ENCODE peak calls at places on chromosomes 16 and 17, in five cellular contexts. C is OCI-LY7, M is neural progenitor cell, H is PC-3, U is SK-N-SH. G is an unnamed sample.
A peak's percentile ranks its signal among the peaks of the same experiment; 100 is the strongest.

GRCh38 chr17:37458805-37459204 is 30.9 kb upstream of the DUSP14 start:
- DNase-seq in C (no peak), M (no peak), H (peak; percentile 70), U (no peak), G (peak; percentile 83)

GRCh38 chr17:34423978-34424813 is 61.2 kb upstream of the CCL1 start:
- DNase-seq in C (no peak), M (no peak), H (no peak), U (no peak), G (no peak)

GRCh38 chr17:28700830-28701492 is 10.7 kb downstream of the PROCA1 start:
- DNase-seq in C (no peak), M (no peak), H (no peak), U (no peak), G (no peak)

GRCh38 chr17:57902800-57903759 is 52.1 kb downstream of the CUEDC1 start:
- DNase-seq in C (peak; percentile 91), M (no peak), H (peak; percentile 98), U (no peak), G (peak; percentile 93)

GRCh38 chr17:55487727-55488436 is 23.4 kb downstream of the SMIM36 start:
- DNase-seq in C (no peak), M (no peak), H (peak; percentile 44), U (no peak), G (peak; percentile 5)

GRCh38 chr17:75430159-75430748 is 24.8 kb upstream of the GRB2 start:
- DNase-seq in C (no peak), M (peak; percentile 87), H (peak; percentile 19), U (no peak), G (no peak)

GRCh38 chr17:75474736-75475135 is 18.3 kb downstream of the TMEM94 start:
- DNase-seq in C (no peak), M (no peak), H (no peak), U (no peak), G (no peak)

GRCh38 chr16:19486744-19487325 is 35.1 kb downstream of the GDE1 start:
- DNase-seq in C (no peak), M (no peak), H (no peak), U (no peak), G (no peak)

GRCh38 chr16:5056347-5056746 is 9.4 kb downstream of the C16orf89 start:
- DNase-seq in C (peak; percentile 45), M (peak; percentile 80), H (peak; percentile 18), U (peak; percentile 71), G (peak; percentile 46)

GRCh38 chr16:84585886-84586285 is 32.0 kb downstream of the COTL1 start:
- DNase-seq in C (peak; percentile 80), M (peak; percentile 88), H (no peak), U (peak; percentile 50), G (no peak)

GRCh38 chr17:7850970-7851437 is 3.9 kb upstream of the TMEM88 start:
- DNase-seq in C (no peak), M (no peak), H (no peak), U (no peak), G (no peak)

GRCh38 chr17:3603119-3603869 is 5.9 kb downstream of the TRPV1 start:
- DNase-seq in C (no peak), M (no peak), H (peak; percentile 91), U (no peak), G (peak; percentile 92)

GRCh38 chr17:7041607-7042506 is 2.0 kb downstream of the SLC16A11 start:
- DNase-seq in C (no peak), M (peak; percentile 45), H (no peak), U (peak; percentile 69), G (no peak)

GRCh38 chr16:85444879-85445778 is 168.0 kb upstream of the GSE1 start:
- DNase-seq in C (peak; percentile 80), M (peak; percentile 42), H (no peak), U (peak; percentile 87), G (no peak)

GRCh38 chr17:63911657-63912100 is 621 bp upstream of the CSHL1 start:
- DNase-seq in C (peak; percentile 62), M (peak; percentile 59), H (peak; percentile 71), U (peak; percentile 88), G (peak; percentile 52)

GRCh38 chr16:28494141-28494851 is at the start of gene APOBR:
- DNase-seq in C (peak; percentile 88), M (no peak), H (no peak), U (no peak), G (no peak)

GRCh38 chr17:47694818-47695663 is 1.1 kb downstream of the TBKBP1 start:
- DNase-seq in C (peak; percentile 59), M (peak; percentile 45), H (peak; percentile 50), U (peak; percentile 84), G (peak; percentile 88)

GRCh38 chr16:53779186-53779585 is 75.2 kb downstream of the FTO start:
- DNase-seq in C (no peak), M (no peak), H (no peak), U (no peak), G (no peak)

GRCh38 chr17:19346351-19347255 is 15.9 kb downstream of the B9D1 start:
- DNase-seq in C (peak; percentile 68), M (no peak), H (peak; percentile 82), U (no peak), G (peak; percentile 95)

GRCh38 chr16:88071908-88072307 is 120.7 kb downstream of the BANP start:
- DNase-seq in C (no peak), M (no peak), H (no peak), U (no peak), G (no peak)

GRCh38 chr16:79651363-79651762 is 50.8 kb upstream of the MAF start:
- DNase-seq in C (no peak), M (no peak), H (no peak), U (no peak), G (peak; percentile 7)

GRCh38 chr17:3039748-3040147 is 23.7 kb downstream of the OR1D5 start:
- DNase-seq in C (no peak), M (no peak), H (no peak), U (no peak), G (no peak)

GRCh38 chr17:81094744-81095607 is 60.0 kb downstream of the BAIAP2 start:
- DNase-seq in C (peak; percentile 38), M (peak; percentile 88), H (peak; percentile 99), U (peak; percentile 84), G (peak; percentile 100)

GRCh38 chr16:8581923-8582580 is 8.3 kb downstream of the TMEM114 start:
- DNase-seq in C (peak; percentile 34), M (no peak), H (no peak), U (no peak), G (no peak)

GRCh38 chr17:8304181-8304910 is 5.7 kb upstream of the ARHGEF15 start:
- DNase-seq in C (no peak), M (no peak), H (no peak), U (no peak), G (no peak)

GRCh38 chr17:42359133-42359532 is 29.1 kb downstream of the STAT3 start:
- DNase-seq in C (no peak), M (no peak), H (no peak), U (no peak), G (no peak)

GRCh38 chr17:2076461-2076984 is 21.6 kb downstream of the HIC1 start:
- DNase-seq in C (no peak), M (no peak), H (no peak), U (peak; percentile 86), G (no peak)

GRCh38 chr17:79993390-79994221 is 42.1 kb downstream of the TBC1D16 start:
- DNase-seq in C (peak; percentile 54), M (peak; percentile 32), H (no peak), U (no peak), G (peak; percentile 98)

GRCh38 chr17:70375406-70375805 is 206.1 kb downstream of the KCNJ2 start:
- DNase-seq in C (no peak), M (no peak), H (no peak), U (no peak), G (no peak)

GRCh38 chr17:31291820-31292219 is 5.2 kb downstream of the OMG start:
- DNase-seq in C (no peak), M (no peak), H (no peak), U (no peak), G (no peak)

GRCh38 chr17:73550561-73550960 is 93.7 kb downstream of the SDK2 start:
- DNase-seq in C (no peak), M (no peak), H (no peak), U (no peak), G (no peak)

GRCh38 chr17:67212231-67212630 is 32.8 kb downstream of the HELZ start:
- DNase-seq in C (no peak), M (no peak), H (no peak), U (no peak), G (peak; percentile 63)

GRCh38 chr16:3874794-3875692 is 5.5 kb downstream of the CREBBP start:
- DNase-seq in C (no peak), M (no peak), H (no peak), U (no peak), G (no peak)
- H3K4me3 ChIP-seq in C (no peak overlapping the region), M (no peak overlapping the region), H (no peak overlapping the region), U (no peak overlapping the region), G (no peak overlapping the region)

GRCh38 chr16:75263963-75264445 is 12.6 kb upstream of the BCAR1 start:
- DNase-seq in C (no peak), M (no peak), H (peak; percentile 51), U (peak; percentile 37), G (peak; percentile 75)
- TF ChIP-seq EZH2phosphoT487 in C (no peak), M (no peak), H (no peak), U (no peak), G (no peak)

DNA sequence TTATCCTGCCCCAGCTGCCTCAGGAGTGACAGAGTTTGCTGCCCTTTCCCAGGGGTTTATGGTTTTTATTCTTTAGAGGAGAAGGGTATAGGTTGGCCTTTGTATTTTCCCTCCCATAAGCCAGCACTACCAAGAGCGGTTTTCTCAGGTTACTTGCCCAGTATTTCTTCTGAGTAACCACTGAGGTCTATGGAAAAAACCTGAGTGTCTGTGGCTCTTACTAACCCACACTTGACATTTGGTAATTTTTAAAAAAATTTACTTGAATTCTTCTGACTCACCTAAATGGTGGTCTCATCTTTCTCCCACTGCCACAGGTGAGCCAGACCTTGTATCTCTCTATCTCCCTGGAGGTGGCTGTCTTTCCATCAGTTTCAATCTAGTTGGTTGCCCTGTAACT is 6.0 kb downstream of the SLC7A6 start:
- DNase-seq in C (no peak), M (no peak), H (no peak), U (no peak), G (no peak)
- H4K20me1 ChIP-seq in C (peaks cover 8% of the 10 kb centered on the region), M (peaks cover 3% of the 10 kb centered on the region), H (no peaks in the 10 kb centered on the region), U (peaks cover 21% of the 10 kb centered on the region), G (peaks cover 27% of the 10 kb centered on the region)

GRCh38 chr17:39738568-39738901 is 797 bp downstream of the GRB7 start:
- DNase-seq in C (no peak), M (peak; percentile 58), H (peak; percentile 48), U (no peak), G (no peak)
- H3K4me3 ChIP-seq in C (no peak overlapping the region), M (peak overlapping the region; percentile 62), H (peak overlapping the region; percentile 88), U (no peak overlapping the region), G (no peak overlapping the region)

GRCh38 chr16:86824751-86825310 is 246.5 kb downstream of the FOXL1 start:
- DNase-seq in C (no peak), M (no peak), H (peak; percentile 21), U (no peak), G (no peak)

GRCh38 chr16:86823125-86823524 is 244.8 kb downstream of the FOXL1 start:
- DNase-seq in C (no peak), M (no peak), H (peak; percentile 32), U (no peak), G (no peak)

GRCh38 chr16:86825631-86826030 is 247.3 kb downstream of the FOXL1 start:
- DNase-seq in C (no peak), M (no peak), H (no peak), U (no peak), G (no peak)

GRCh38 chr16:86821933-86822332 is 243.6 kb downstream of the FOXL1 start:
- DNase-seq in C (no peak), M (no peak), H (peak; percentile 65), U (no peak), G (no peak)

GRCh38 chr16:86823895-86824671 is 245.7 kb downstream of the FOXL1 start:
- DNase-seq in C (no peak), M (no peak), H (peak; percentile 80), U (no peak), G (peak; percentile 20)
- TF ChIP-seq EZH2phosphoT487 in C (no peak), M (no peak), H (no peak), U (no peak), G (no peak)

GRCh38 chr16:89361756-89362155 is 128.6 kb downstream of the ANKRD11 start:
- DNase-seq in C (no peak), M (no peak), H (no peak), U (no peak), G (no peak)
- H4K20me1 ChIP-seq in C (peaks cover 51% of the 10 kb centered on the region), M (peaks cover 99% of the 10 kb centered on the region), H (peaks cover 11% of the 10 kb centered on the region), U (peaks cover 100% of the 10 kb centered on the region), G (peaks cover 61% of the 10 kb centered on the region)

G was measured in GM23248.